ENCODE peak calls at places on chromosomes 7 and 10, in five cellular contexts. One of them, this sample, is unnamed.

GRCh38 chr10:101777085-101777856 is 1.4 kb upstream of the FGF8 start:
- DNase-seq in GM12878: no peak
- DNase-seq in H1: no peak
- DNase-seq in K562: no peak
- DNase-seq in HepG2: no peak
- DNase-seq in this sample: no peak

GRCh38 chr10:21637795-21638194 is 103.8 kb downstream of the MLLT10 start:
- DNase-seq in HepG2: no peak
- DNase-seq in K562: no peak
- DNase-seq in H1: no peak
- DNase-seq in GM12878: no peak
- DNase-seq in this sample: peak; percentile 83

GRCh38 chr7:101486056-101486763 is 123.5 kb downstream of the COL26A1 start:
- DNase-seq in K562: no peak
- DNase-seq in GM12878: no peak
- DNase-seq in H1: peak; percentile 68
- DNase-seq in HepG2: no peak
- DNase-seq in this sample: peak; percentile 88

GRCh38 chr7:140033036-140033435 is 29.7 kb downstream of the PARP12 start:
- DNase-seq in GM12878: no peak
- DNase-seq in H1: no peak
- DNase-seq in K562: no peak
- DNase-seq in HepG2: no peak
- DNase-seq in this sample: no peak

GRCh38 chr10:35259769-35260397 is 76.4 kb upstream of the CCNY start:
- DNase-seq in K562: peak; percentile 50
- DNase-seq in GM12878: no peak
- DNase-seq in H1: no peak
- DNase-seq in HepG2: peak; percentile 14
- DNase-seq in this sample: no peak

GRCh38 chr10:79215531-79215930 is 131.7 kb upstream of the PPIF start:
- DNase-seq in GM12878: no peak
- DNase-seq in H1: no peak
- DNase-seq in HepG2: no peak
- DNase-seq in K562: no peak
- DNase-seq in this sample: no peak

GRCh38 chr7:146772581-146772980 is 656.0 kb downstream of the CNTNAP2 start:
- DNase-seq in GM12878: no peak
- DNase-seq in H1: peak; percentile 79
- DNase-seq in K562: no peak
- DNase-seq in HepG2: no peak
- DNase-seq in this sample: peak; percentile 74

GRCh38 chr10:105146436-105146835 is 505.3 kb downstream of the SORCS3 start:
- DNase-seq in GM12878: no peak
- DNase-seq in HepG2: no peak
- DNase-seq in H1: no peak
- DNase-seq in K562: no peak
- DNase-seq in this sample: no peak

GRCh38 chr7:122675011-122675410 is 23.9 kb downstream of the RNF133 start:
- DNase-seq in HepG2: no peak
- DNase-seq in K562: no peak
- DNase-seq in H1: no peak
- DNase-seq in GM12878: no peak
- DNase-seq in this sample: no peak

GRCh38 chr7:111987115-111987826 is 218.9 kb downstream of the DOCK4 start:
- DNase-seq in H1: no peak
- DNase-seq in GM12878: no peak
- DNase-seq in K562: no peak
- DNase-seq in HepG2: no peak
- DNase-seq in this sample: no peak

GRCh38 chr10:99913831-99914235 is 95.9 kb downstream of the DNMBP start:
- DNase-seq in K562: no peak
- DNase-seq in HepG2: no peak
- DNase-seq in H1: peak; percentile 82
- DNase-seq in GM12878: no peak
- DNase-seq in this sample: peak; percentile 99

GRCh38 chr7:41313171-41313570 is 389.7 kb downstream of the INHBA start:
- DNase-seq in K562: no peak
- DNase-seq in H1: no peak
- DNase-seq in HepG2: no peak
- DNase-seq in GM12878: no peak
- DNase-seq in this sample: no peak

GRCh38 chr10:15211464-15211979 is 43.0 kb upstream of the NMT2 start:
- DNase-seq in GM12878: no peak
- DNase-seq in K562: no peak
- DNase-seq in H1: no peak
- DNase-seq in HepG2: no peak
- DNase-seq in this sample: no peak

GRCh38 chr7:21724562-21724961 is 181.7 kb downstream of the DNAH11 start:
- DNase-seq in GM12878: no peak
- DNase-seq in K562: no peak
- DNase-seq in H1: no peak
- DNase-seq in HepG2: no peak
- DNase-seq in this sample: no peak

GRCh38 chr7:945556-946255 is 8.8 kb downstream of the ADAP1 start:
- DNase-seq in H1: peak; percentile 86
- DNase-seq in K562: no peak
- DNase-seq in GM12878: no peak
- DNase-seq in HepG2: no peak
- DNase-seq in this sample: peak; percentile 79

GRCh38 chr7:127251048-127251451 is 1.7 kb downstream of the GRM8 start:
- DNase-seq in K562: no peak
- DNase-seq in GM12878: no peak
- DNase-seq in H1: no peak
- DNase-seq in HepG2: no peak
- DNase-seq in this sample: peak; percentile 16

GRCh38 chr7:2886900-2887299 is 42.8 kb upstream of the GNA12 start:
- DNase-seq in H1: no peak
- DNase-seq in K562: peak; percentile 79
- DNase-seq in GM12878: no peak
- DNase-seq in HepG2: peak; percentile 66
- DNase-seq in this sample: peak; percentile 91

GRCh38 chr7:101634196-101634717 is 5.2 kb upstream of the MYL10 start:
- DNase-seq in K562: no peak
- DNase-seq in GM12878: no peak
- DNase-seq in H1: no peak
- DNase-seq in HepG2: no peak
- DNase-seq in this sample: peak; percentile 53

GRCh38 chr7:21253740-21254687 is 173.9 kb upstream of the SP4 start:
- DNase-seq in HepG2: peak; percentile 48
- DNase-seq in GM12878: no peak
- DNase-seq in K562: peak; percentile 66
- DNase-seq in H1: peak; percentile 81
- DNase-seq in this sample: peak; percentile 94

GRCh38 chr10:44963772-44964633 is 4.4 kb downstream of the RASSF4 start:
- DNase-seq in HepG2: peak; percentile 85
- DNase-seq in H1: peak; percentile 59
- DNase-seq in GM12878: no peak
- DNase-seq in K562: no peak
- DNase-seq in this sample: peak; percentile 57

GRCh38 chr7:51278797-51279196 is 37.8 kb downstream of the COBL start:
- DNase-seq in H1: peak; percentile 35
- DNase-seq in K562: peak; percentile 11
- DNase-seq in HepG2: no peak
- DNase-seq in GM12878: no peak
- DNase-seq in this sample: no peak

GRCh38 chr10:133334495-133335237 is 2.0 kb downstream of the CALY start:
- DNase-seq in H1: peak; percentile 66
- DNase-seq in HepG2: no peak
- DNase-seq in GM12878: no peak
- DNase-seq in K562: no peak
- DNase-seq in this sample: peak; percentile 60

GRCh38 chr7:143405671-143406352 is 2.8 kb downstream of the EPHA1 start:
- DNase-seq in H1: peak; percentile 71
- DNase-seq in K562: no peak
- DNase-seq in HepG2: no peak
- DNase-seq in GM12878: no peak
- DNase-seq in this sample: peak; percentile 76

GRCh38 chr7:73451780-73452398 is 18.3 kb downstream of the FZD9 start:
- DNase-seq in K562: peak; percentile 74
- DNase-seq in HepG2: peak; percentile 57
- DNase-seq in H1: no peak
- DNase-seq in GM12878: peak; percentile 9
- DNase-seq in this sample: peak; percentile 72

GRCh38 chr10:63554666-63555065 is 33.5 kb downstream of the REEP3 start:
- DNase-seq in HepG2: no peak
- DNase-seq in GM12878: peak; percentile 19
- DNase-seq in H1: no peak
- DNase-seq in K562: no peak
- DNase-seq in this sample: no peak

GRCh38 chr10:131896403-131896802 is 4.4 kb upstream of the PPP2R2D start:
- DNase-seq in HepG2: no peak
- DNase-seq in GM12878: no peak
- DNase-seq in H1: no peak
- DNase-seq in K562: peak; percentile 45
- DNase-seq in this sample: no peak

GRCh38 chr7:23863209-23863798 is 153.3 kb downstream of the STK31 start:
- DNase-seq in GM12878: no peak
- DNase-seq in HepG2: peak; percentile 16
- DNase-seq in H1: no peak
- DNase-seq in K562: peak; percentile 33
- DNase-seq in this sample: peak; percentile 72

GRCh38 chr7:97845622-97846203 is 26.5 kb downstream of the ASNS start:
- DNase-seq in HepG2: peak; percentile 9
- DNase-seq in K562: peak; percentile 47
- DNase-seq in H1: no peak
- DNase-seq in GM12878: no peak
- DNase-seq in this sample: peak; percentile 55

GRCh38 chr7:111486472-111487142 is 75.7 kb downstream of the IMMP2L start:
- DNase-seq in GM12878: peak; percentile 13
- DNase-seq in HepG2: peak; percentile 41
- DNase-seq in K562: peak; percentile 87
- DNase-seq in H1: no peak
- DNase-seq in this sample: peak; percentile 62

GRCh38 chr10:127315888-127316287 is 119.5 kb upstream of the INSYN2A start:
- DNase-seq in HepG2: no peak
- DNase-seq in GM12878: no peak
- DNase-seq in K562: no peak
- DNase-seq in H1: no peak
- DNase-seq in this sample: no peak

GRCh38 chr7:4158826-4159225 is 523.3 kb upstream of the FOXK1 start:
- DNase-seq in HepG2: no peak
- DNase-seq in GM12878: no peak
- DNase-seq in H1: no peak
- DNase-seq in K562: no peak
- DNase-seq in this sample: no peak

GRCh38 chr10:67924136-67924535 is 39.7 kb downstream of the SIRT1 start:
- DNase-seq in HepG2: no peak
- DNase-seq in H1: no peak
- DNase-seq in GM12878: no peak
- DNase-seq in K562: no peak
- DNase-seq in this sample: no peak

GRCh38 chr10:101094113-101094512 is 32.3 kb downstream of the KAZALD1 start:
- DNase-seq in K562: no peak
- DNase-seq in GM12878: no peak
- DNase-seq in H1: no peak
- DNase-seq in HepG2: no peak
- DNase-seq in this sample: no peak

GRCh38 chr7:17086403-17086802 is 204.6 kb upstream of the AGR3 start:
- DNase-seq in GM12878: no peak
- DNase-seq in HepG2: peak; percentile 59
- DNase-seq in H1: no peak
- DNase-seq in K562: no peak
- DNase-seq in this sample: no peak

GRCh38 chr10:65570143-65571010 is 1355.5 kb upstream of the LRRTM3 start:
- DNase-seq in HepG2: peak; percentile 67
- DNase-seq in GM12878: no peak
- DNase-seq in H1: peak; percentile 71
- DNase-seq in K562: peak; percentile 8
- DNase-seq in this sample: peak; percentile 87

GRCh38 chr10:97119058-97119832 is 66.5 kb downstream of the SLIT1 start:
- DNase-seq in K562: no peak
- DNase-seq in GM12878: no peak
- DNase-seq in HepG2: no peak
- DNase-seq in H1: no peak
- DNase-seq in this sample: no peak
- H3K27me3 ChIP-seq in K562: peaks cover 18% of the 10 kb centered on the region
- H3K27me3 ChIP-seq in GM12878: peaks cover 2% of the 10 kb centered on the region
- H3K27me3 ChIP-seq in HepG2: peaks cover 77% of the 10 kb centered on the region
- H3K27me3 ChIP-seq in H1: no peaks in the 10 kb centered on the region
- H3K27me3 ChIP-seq in this sample: no peaks in the 10 kb centered on the region

GRCh38 chr10:80322158-80322557 is 32.7 kb upstream of the MAT1A start:
- DNase-seq in GM12878: no peak
- DNase-seq in HepG2: no peak
- DNase-seq in K562: no peak
- DNase-seq in H1: no peak
- DNase-seq in this sample: no peak

GRCh38 chr10:80324086-80324485 is 32.5 kb downstream of the DYDC1 start:
- DNase-seq in HepG2: no peak
- DNase-seq in H1: no peak
- DNase-seq in GM12878: no peak
- DNase-seq in K562: no peak
- DNase-seq in this sample: no peak

GRCh38 chr10:80322711-80323110 is 33.3 kb upstream of the MAT1A start:
- DNase-seq in H1: no peak
- DNase-seq in GM12878: no peak
- DNase-seq in HepG2: no peak
- DNase-seq in K562: no peak
- DNase-seq in this sample: no peak

GRCh38 chr10:80323298-80323697 is 33.3 kb downstream of the DYDC1 start:
- DNase-seq in GM12878: no peak
- DNase-seq in K562: no peak
- DNase-seq in HepG2: no peak
- DNase-seq in H1: no peak
- DNase-seq in this sample: peak; percentile 22

GRCh38 chr10:80324891-80325364 is 31.6 kb downstream of the DYDC1 start:
- DNase-seq in HepG2: no peak
- DNase-seq in K562: no peak
- DNase-seq in H1: no peak
- DNase-seq in GM12878: no peak
- DNase-seq in this sample: peak; percentile 34
- H3K4me3 ChIP-seq in HepG2: no peak overlapping the region
- H3K4me3 ChIP-seq in K562: no peak overlapping the region
- H3K4me3 ChIP-seq in H1: no peak overlapping the region
- H3K4me3 ChIP-seq in GM12878: no peak overlapping the region
- H3K4me3 ChIP-seq in this sample: no peak overlapping the region

DNA sequence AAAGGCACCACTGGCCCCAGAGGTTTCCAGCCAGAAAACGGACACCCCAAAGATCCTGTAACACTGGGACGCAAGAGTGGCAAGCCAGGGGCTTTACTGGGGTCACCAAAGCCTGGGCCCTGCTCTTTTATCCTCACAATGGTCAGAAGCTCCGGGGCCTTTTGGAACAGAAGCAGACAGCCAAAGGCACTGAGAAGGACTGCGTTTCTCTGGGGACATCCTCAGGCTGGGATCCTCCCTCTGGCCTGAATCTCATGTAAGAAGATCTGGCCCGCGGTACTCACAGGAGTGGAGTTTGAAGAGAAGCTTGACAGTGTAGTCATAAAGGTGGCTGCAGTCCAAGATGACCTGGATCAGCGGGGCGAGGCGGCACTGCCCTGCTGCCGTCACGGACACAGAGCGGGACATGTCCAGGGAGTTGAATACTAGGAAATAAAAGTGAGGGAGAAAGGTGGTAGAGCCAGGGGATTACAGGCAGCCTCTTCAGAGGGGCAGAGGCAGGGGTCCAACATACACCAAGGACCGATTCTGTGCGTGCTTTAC is 81.4 kb downstream of the SPDYE5 start:
- DNase-seq in HepG2: no peak
- DNase-seq in H1: no peak
- DNase-seq in GM12878: no peak
- DNase-seq in K562: no peak
- DNase-seq in this sample: no peak
- TF ChIP-seq CREB1 in HepG2: no peak
- TF ChIP-seq CREB1 in H1: no peak
- TF ChIP-seq CREB1 in GM12878: no peak
- TF ChIP-seq CREB1 in K562: no peak
- TF ChIP-seq CREB1 in this sample: no peak

GRCh38 chr7:108423089-108423989 is 32.9 kb downstream of the NRCAM start:
- DNase-seq in HepG2: no peak
- DNase-seq in GM12878: no peak
- DNase-seq in H1: no peak
- DNase-seq in K562: no peak
- DNase-seq in this sample: no peak
- H3K27me3 ChIP-seq in HepG2: no peaks in the 10 kb centered on the region
- H3K27me3 ChIP-seq in GM12878: no peaks in the 10 kb centered on the region
- H3K27me3 ChIP-seq in H1: no peaks in the 10 kb centered on the region
- H3K27me3 ChIP-seq in K562: peaks cover 7% of the 10 kb centered on the region
- H3K27me3 ChIP-seq in this sample: no peaks in the 10 kb centered on the region